ENCODE peak calls at places on chromosomes 3 and 15, in seven cellular contexts. L is cardiac fibroblast; U is CD4-positive, CD25-positive, alpha-beta regulatory T cell; X is HT-29; V is Ammon's horn; S is globus pallidus; F is stimulated activated CD4-positive, alpha-beta T cell treated with anti-CD3 and anti-CD28 coated beads, Interleukin-12 subunit alpha, Interleukin-12 subunit beta, amount 100 ng/mL, for 48 hours. Z is an unnamed sample.

GRCh38 chr3:129593595-129594339 is 12.7 kb downstream of the PLXND1 start:
- DNase-seq in L (no peak), U (no peak), X (peak), V (no peak), S (no peak), F (peak), Z (no peak)

GRCh38 chr3:155070932-155071387 is 9.2 kb upstream of the MME start:
- DNase-seq in L (peak), U (no peak), X (no peak), V (no peak), S (no peak), F (no peak), Z (no peak)

GRCh38 chr15:64851503-64851840 is 9.8 kb downstream of the PLEKHO2 start:
- DNase-seq in L (peak), U (no peak), X (no peak), V (no peak), S (no peak), F (no peak), Z (no peak)

GRCh38 chr3:125085166-125085565 is 29.4 kb upstream of the HEG1 start:
- DNase-seq in L (no peak), U (no peak), X (no peak), V (no peak), S (no peak), F (no peak), Z (no peak)

GRCh38 chr3:168322941-168323340 is 227.2 kb upstream of the GOLIM4 start:
- DNase-seq in L (no peak), U (no peak), X (no peak), V (no peak), S (no peak), F (no peak), Z (no peak)

GRCh38 chr3:95408464-95408862 is 1345.6 kb downstream of the NSUN3 start:
- DNase-seq in L (no peak), U (no peak), X (no peak), V (no peak), S (no peak), F (no peak), Z (no peak)

GRCh38 chr3:124928333-124929202 is 6.0 kb downstream of the MUC13 start:
- DNase-seq in L (peak), U (peak), X (peak), V (peak), S (peak), F (peak), Z (no peak)

GRCh38 chr3:135078283-135078682 is 283.2 kb downstream of the EPHB1 start:
- DNase-seq in L (no peak), U (no peak), X (no peak), V (no peak), S (no peak), F (no peak), Z (no peak)

GRCh38 chr15:80875568-80875967 is 96.4 kb downstream of the CEMIP start:
- DNase-seq in L (no peak), U (no peak), X (no peak), V (peak), S (peak), F (no peak), Z (no peak)

GRCh38 chr15:27059610-27060202 is 88.7 kb downstream of the GABRG3 start:
- DNase-seq in L (peak), U (no peak), X (peak), V (peak), S (peak), F (no peak), Z (no peak)

GRCh38 chr15:52464040-52464439 is 64.6 kb downstream of the MYO5A start:
- DNase-seq in L (no peak), U (no peak), X (no peak), V (no peak), S (no peak), F (no peak), Z (no peak)

GRCh38 chr3:157618075-157618760 is 115.0 kb upstream of the VEPH1 start:
- DNase-seq in L (peak), U (no peak), X (peak), V (peak), S (peak), F (no peak), Z (peak)

GRCh38 chr15:57780461-57780860 is 73.9 kb downstream of the POLR2M start:
- DNase-seq in L (no peak), U (no peak), X (no peak), V (no peak), S (no peak), F (no peak), Z (no peak)

GRCh38 chr15:49282366-49282765 is 112.3 kb downstream of the GALK2 start:
- DNase-seq in L (peak), U (no peak), X (no peak), V (no peak), S (no peak), F (no peak), Z (no peak)

GRCh38 chr3:171135536-171135935 is 109.0 kb upstream of the SLC2A2 start:
- DNase-seq in L (peak), U (no peak), X (no peak), V (no peak), S (no peak), F (no peak), Z (no peak)